ENCODE peak calls at places on chromosomes 4 and X, in nine cellular contexts. N is right lobe of liver, K is body of pancreas, E is adipocyte, Z is pancreas, G is transverse colon, W is NT2/D1, X is fibroblast of lung, J is neural progenitor cell. V is an unnamed sample.
A peak's percentile ranks its signal among the peaks of the same experiment; 100 is the strongest.

GRCh38 chrX:106392346-106392745 is 219.4 kb upstream of the RADX start:
- DNase-seq in N (no peak), K (no peak), E (no peak), Z (no peak), G (no peak), W (no peak), X (no peak), J (no peak), V (no peak)

GRCh38 chr4:155405059-155405458 is 28.3 kb upstream of the MAP9 start:
- DNase-seq in N (no peak), K (no peak), E (peak; percentile 79), Z (no peak), G (no peak), W (no peak), X (no peak), J (no peak), V (no peak)

GRCh38 chrX:134735015-134735414 is 76.7 kb upstream of the PLAC1 start:
- DNase-seq in N (no peak), K (no peak), E (no peak), Z (no peak), G (no peak), W (no peak), X (no peak), J (no peak), V (no peak)

GRCh38 chr4:127049506-127049905 is 583.3 kb upstream of the INTU start:
- DNase-seq in N (no peak), K (no peak), E (peak; percentile 30), Z (no peak), G (no peak), W (no peak), X (peak; percentile 74), J (no peak), V (no peak)

GRCh38 chrX:79140731-79141130 is 3.8 kb upstream of the GPR174 start:
- DNase-seq in N (no peak), K (no peak), E (peak; percentile 0), Z (no peak), G (no peak), W (no peak), X (no peak), J (no peak), V (no peak)

GRCh38 chrX:21004835-21005234 is 369.4 kb upstream of the CNKSR2 start:
- DNase-seq in N (no peak), K (no peak), E (no peak), Z (no peak), G (no peak), W (no peak), X (peak; percentile 2), J (no peak), V (no peak)

GRCh38 chrX:118367338-118367737 is 21.4 kb downstream of the WDR44 start:
- DNase-seq in N (no peak), K (no peak), E (no peak), Z (no peak), G (no peak), W (no peak), X (no peak), J (no peak), V (no peak)

GRCh38 chr4:23768541-23768940 is 121.3 kb downstream of the PPARGC1A start:
- DNase-seq in N (no peak), K (no peak), E (no peak), Z (no peak), G (no peak), W (no peak), X (peak; percentile 34), J (no peak), V (no peak)

GRCh38 chr4:13415068-13415785 is 68.9 kb downstream of the RAB28 start:
- DNase-seq in N (no peak), K (no peak), E (no peak), Z (no peak), G (no peak), W (no peak), X (no peak), J (no peak), V (no peak)

GRCh38 chr4:111506706-111507105 is 638.5 kb upstream of the FAM241A start:
- DNase-seq in N (no peak), K (no peak), E (peak; percentile 73), Z (no peak), G (no peak), W (no peak), X (peak; percentile 86), J (no peak), V (no peak)

GRCh38 chrX:71996826-71997225 is 86.2 kb downstream of the NHSL2 start:
- DNase-seq in N (no peak), K (peak; percentile 18), E (peak; percentile 14), Z (no peak), G (no peak), W (peak; percentile 90), X (peak; percentile 39), J (peak; percentile 71), V (no peak)

GRCh38 chr4:30832652-30833051 is 112.5 kb downstream of the PCDH7 start:
- DNase-seq in N (no peak), K (no peak), E (no peak), Z (no peak), G (no peak), W (no peak), X (no peak), J (no peak), V (no peak)

GRCh38 chr4:109921384-109921808 is 8.7 kb downstream of the EGF start:
- DNase-seq in N (no peak), K (peak; percentile 23), E (peak; percentile 46), Z (no peak), G (no peak), W (peak; percentile 50), X (peak; percentile 99), J (peak; percentile 90), V (no peak)

GRCh38 chrX:77918568-77918967 is 8.1 kb downstream of the ATP7A start:
- DNase-seq in N (no peak), K (no peak), E (peak; percentile 10), Z (no peak), G (no peak), W (no peak), X (peak; percentile 40), J (no peak), V (no peak)

GRCh38 chrX:129769467-129770154 is 10.1 kb upstream of the SASH3 start:
- DNase-seq in N (no peak), K (no peak), E (no peak), Z (no peak), G (peak; percentile 53), W (no peak), X (peak; percentile 6), J (peak; percentile 11), V (no peak)

GRCh38 chr4:112840061-112840460 is 203.1 kb downstream of the LARP7 start:
- DNase-seq in N (no peak), K (no peak), E (peak; percentile 22), Z (no peak), G (no peak), W (no peak), X (peak; percentile 55), J (no peak), V (no peak)

GRCh38 chrX:78708171-78708570 is 39.3 kb upstream of the LPAR4 start:
- DNase-seq in N (no peak), K (no peak), E (peak; percentile 39), Z (no peak), G (peak; percentile 8), W (peak; percentile 32), X (peak; percentile 38), J (peak; percentile 48), V (no peak)

GRCh38 chr4:5706486-5707290 is 1.7 kb downstream of the EVC2 start:
- DNase-seq in N (no peak), K (no peak), E (no peak), Z (no peak), G (no peak), W (no peak), X (no peak), J (no peak), V (no peak)

GRCh38 chr4:41236046-41236445 is 20.7 kb upstream of the UCHL1 start:
- DNase-seq in N (no peak), K (no peak), E (peak; percentile 57), Z (no peak), G (no peak), W (no peak), X (no peak), J (no peak), V (no peak)

GRCh38 chrX:124217289-124218251 is 114.9 kb upstream of the TEX13D start:
- DNase-seq in N (no peak), K (no peak), E (no peak), Z (no peak), G (peak; percentile 37), W (no peak), X (peak; percentile 67), J (peak; percentile 67), V (peak; percentile 36)
- H3K4me1 ChIP-seq in N (no peaks in the 10 kb centered on the region), K (no peaks in the 10 kb centered on the region), E (peaks cover 2% of the 10 kb centered on the region), Z (no peaks in the 10 kb centered on the region), G (no peaks in the 10 kb centered on the region), W (no peaks in the 10 kb centered on the region), X (no peaks in the 10 kb centered on the region), J (peaks cover 39% of the 10 kb centered on the region), V (no peaks in the 10 kb centered on the region)

DNA sequence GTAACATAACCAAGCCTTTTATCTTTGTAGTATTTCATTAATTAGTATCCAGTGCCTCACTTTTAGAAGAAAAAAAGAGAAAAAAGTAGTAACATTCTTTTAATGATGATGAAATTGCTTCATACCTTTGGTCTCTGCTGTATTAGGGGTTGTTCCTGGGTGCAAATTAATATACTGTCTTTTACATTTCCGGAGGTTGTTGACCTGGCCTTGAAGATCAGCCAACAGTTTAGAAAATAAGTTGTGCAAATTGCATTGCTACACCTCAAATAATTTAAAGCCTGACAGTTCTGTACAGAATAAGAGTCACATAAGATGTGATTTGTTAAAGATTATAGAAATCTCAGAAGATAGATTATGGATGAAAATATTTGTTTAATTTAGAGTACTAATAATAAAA is 3.8 kb downstream of the NFKB1 start:
- DNase-seq in N (no peak), K (no peak), E (no peak), Z (no peak), G (no peak), W (no peak), X (no peak), J (no peak), V (no peak)
- H3K4me3 ChIP-seq in N (no peak overlapping the region), K (no peak overlapping the region), E (no peak overlapping the region), Z (no peak overlapping the region), G (no peak overlapping the region), W (no peak overlapping the region), X (no peak overlapping the region), J (no peak overlapping the region), V (peak overlapping the region; percentile 83)

DNA sequence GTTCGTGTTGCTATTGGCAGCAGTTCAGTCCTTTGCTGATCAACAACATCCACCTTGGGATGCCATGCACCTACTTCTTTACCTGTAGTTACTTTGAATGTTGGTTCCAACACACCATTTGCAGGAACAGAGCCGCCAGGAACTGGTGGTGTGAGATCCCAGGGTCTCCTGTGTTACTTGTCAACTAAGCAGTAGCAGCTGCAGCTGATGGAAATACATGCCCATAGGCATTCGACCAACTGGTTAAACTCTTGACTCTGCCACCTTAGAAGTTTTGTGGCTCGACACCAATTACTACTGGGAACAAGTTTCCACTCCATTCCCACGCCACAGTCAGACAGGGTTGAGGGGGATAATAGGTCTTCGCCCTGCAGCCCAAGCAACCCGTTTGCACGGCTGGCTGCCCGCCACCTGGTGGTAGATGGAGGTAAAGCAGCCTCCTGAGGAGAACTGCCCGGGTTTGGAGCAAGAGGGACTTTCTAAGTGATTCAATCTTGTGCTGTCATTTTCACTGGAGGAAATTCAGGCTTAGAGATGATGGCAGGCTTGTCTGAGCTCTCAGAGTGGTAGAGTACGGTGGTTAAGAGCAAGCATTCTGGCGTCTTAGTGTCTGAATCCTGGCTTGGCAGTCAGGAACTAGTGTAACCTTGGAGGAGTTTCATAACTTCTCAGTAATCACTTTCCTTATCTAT is 119.2 kb upstream of the TRIM2 start:
- DNase-seq in N (peak; percentile 74), K (peak; percentile 79), E (peak; percentile 84), Z (peak; percentile 57), G (peak; percentile 80), W (peak; percentile 49), X (peak; percentile 53), J (peak; percentile 77), V (peak; percentile 94)
- H3K4me1 ChIP-seq in N (no peaks in the 10 kb centered on the region), K (peaks cover 11% of the 10 kb centered on the region), E (peaks cover 4% of the 10 kb centered on the region), Z (no peaks in the 10 kb centered on the region), G (no peaks in the 10 kb centered on the region), W (no peaks in the 10 kb centered on the region), X (no peaks in the 10 kb centered on the region), J (peaks cover 14% of the 10 kb centered on the region), V (peaks cover 26% of the 10 kb centered on the region)

GRCh38 chr4:86721412-86721811 is 127.3 kb downstream of the PTPN13 start:
- DNase-seq in N (no peak), K (no peak), E (no peak), Z (no peak), G (no peak), W (no peak), X (no peak), J (no peak), V (no peak)
- H3K4me3 ChIP-seq in N (no peak overlapping the region), K (no peak overlapping the region), E (no peak overlapping the region), Z (no peak overlapping the region), G (no peak overlapping the region), W (no peak overlapping the region), X (no peak overlapping the region), J (no peak overlapping the region), V (no peak overlapping the region)